ENCODE peak calls at places on chromosomes 6 and 20, in nine cellular contexts. A is NT2/D1; G is SJSA1; O is stimulated activated CD4-positive, alpha-beta T cell treated with anti-CD3 and anti-CD28 coated beads, Interleukin-4, amount 100 ng/mL, for 4 hours; P is kidney; S is left lung; X is GM23248; D is ecto neural progenitor cell; Y is mucosa of descending colon. U is an unnamed sample.

GRCh38 chr6:61887425-61887824 is 398.6 kb downstream of the KHDRBS2 start:
- DNase-seq in A (no peak), G (no peak), O (no peak), P (no peak), S (no peak), X (no peak), D (no peak), Y (no peak), U (peak; percentile 1)

GRCh38 chr6:141103246-141103645 is 1029.5 kb upstream of the GJE1 start:
- DNase-seq in A (no peak), G (no peak), O (no peak), P (no peak), S (no peak), X (peak; percentile 82), D (no peak), Y (no peak), U (no peak)

GRCh38 chr6:43129434-43130194 is 41.5 kb upstream of the SRF start:
- DNase-seq in A (no peak), G (no peak), O (no peak), P (peak; percentile 72), S (no peak), X (peak; percentile 82), D (no peak), Y (peak; percentile 76), U (peak; percentile 73)

GRCh38 chr6:45791181-45791580 is 224.5 kb downstream of the CLIC5 start:
- DNase-seq in A (no peak), G (no peak), O (no peak), P (no peak), S (no peak), X (peak; percentile 66), D (no peak), Y (no peak), U (peak; percentile 22)

GRCh38 chr6:153511896-153512496 is 380.9 kb upstream of the RGS17 start:
- DNase-seq in A (peak; percentile 16), G (no peak), O (no peak), P (no peak), S (no peak), X (peak; percentile 46), D (no peak), Y (no peak), U (peak; percentile 50)

GRCh38 chr20:21809961-21810523 is 104.6 kb downstream of the PAX1 start:
- DNase-seq in A (no peak), G (no peak), O (no peak), P (no peak), S (no peak), X (no peak), D (no peak), Y (no peak), U (no peak)

GRCh38 chr20:25532015-25532751 is 53.1 kb downstream of the NINL start:
- DNase-seq in A (no peak), G (no peak), O (no peak), P (no peak), S (no peak), X (no peak), D (peak; percentile 76), Y (no peak), U (no peak)

GRCh38 chr6:140462495-140463311 is 1088.3 kb upstream of the CITED2 start:
- DNase-seq in A (no peak), G (no peak), O (no peak), P (no peak), S (no peak), X (peak; percentile 78), D (no peak), Y (no peak), U (peak; percentile 31)

GRCh38 chr20:43662943-43663655 is 3.8 kb upstream of the MYBL2 start:
- DNase-seq in A (no peak), G (no peak), O (no peak), P (no peak), S (no peak), X (peak; percentile 53), D (no peak), Y (no peak), U (peak; percentile 88)

GRCh38 chr6:138818496-138819194 is 22.8 kb downstream of the ECT2L start:
- DNase-seq in A (no peak), G (no peak), O (no peak), P (no peak), S (no peak), X (no peak), D (no peak), Y (no peak), U (no peak)

GRCh38 chr6:98971303-98971702 is 23.6 kb upstream of the FBXL4 start:
- DNase-seq in A (no peak), G (no peak), O (no peak), P (no peak), S (no peak), X (no peak), D (no peak), Y (no peak), U (no peak)

GRCh38 chr20:63737940-63738686 is 1.5 kb upstream of the SLC2A4RG start:
- DNase-seq in A (no peak), G (no peak), O (no peak), P (peak; percentile 86), S (no peak), X (no peak), D (no peak), Y (peak; percentile 71), U (no peak)

GRCh38 chr6:113879186-113880096 is 22.3 kb downstream of the MARCKS start:
- DNase-seq in A (no peak), G (peak; percentile 52), O (no peak), P (no peak), S (peak; percentile 36), X (peak; percentile 87), D (no peak), Y (no peak), U (peak; percentile 81)

GRCh38 chr6:15510536-15511247 is 152.1 kb downstream of the DTNBP1 start:
- DNase-seq in A (no peak), G (no peak), O (no peak), P (no peak), S (no peak), X (no peak), D (no peak), Y (peak; percentile 8), U (no peak)

GRCh38 chr6:154773610-154774089 is 40.4 kb downstream of the SCAF8 start:
- DNase-seq in A (no peak), G (no peak), O (no peak), P (no peak), S (no peak), X (no peak), D (no peak), Y (no peak), U (no peak)

GRCh38 chr6:92376711-92377110 is 1042.6 kb downstream of the EPHA7 start:
- DNase-seq in A (no peak), G (no peak), O (no peak), P (no peak), S (no peak), X (no peak), D (no peak), Y (no peak), U (peak; percentile 49)

GRCh38 chr20:1950836-1951235 is 43.0 kb downstream of the PDYN start:
- DNase-seq in A (no peak), G (no peak), O (no peak), P (no peak), S (no peak), X (no peak), D (peak; percentile 63), Y (no peak), U (no peak)

GRCh38 chr20:58466729-58467571 is 48.2 kb downstream of the APCDD1L start:
- DNase-seq in A (no peak), G (no peak), O (no peak), P (peak; percentile 72), S (no peak), X (no peak), D (peak; percentile 42), Y (no peak), U (no peak)

GRCh38 chr6:6005467-6006427 is 978 bp downstream of the NRN1 start:
- DNase-seq in A (no peak), G (no peak), O (no peak), P (no peak), S (no peak), X (peak; percentile 59), D (no peak), Y (no peak), U (peak; percentile 19)

GRCh38 chr20:32067234-32067821 is 15.3 kb downstream of the HCK start:
- DNase-seq in A (no peak), G (peak; percentile 75), O (no peak), P (no peak), S (no peak), X (peak; percentile 93), D (no peak), Y (no peak), U (peak; percentile 76)

GRCh38 chr20:57659131-57659788 is 39.0 kb upstream of the ZBP1 start:
- DNase-seq in A (no peak), G (peak; percentile 34), O (no peak), P (peak; percentile 63), S (peak; percentile 11), X (no peak), D (peak; percentile 45), Y (no peak), U (no peak)

GRCh38 chr6:152404936-152405595 is 232.1 kb downstream of the SYNE1 start:
- DNase-seq in A (no peak), G (no peak), O (no peak), P (no peak), S (no peak), X (peak; percentile 5), D (no peak), Y (no peak), U (no peak)

GRCh38 chr20:13105864-13106457 is 97.2 kb downstream of the SPTLC3 start:
- DNase-seq in A (no peak), G (no peak), O (no peak), P (no peak), S (no peak), X (peak; percentile 64), D (no peak), Y (no peak), U (peak; percentile 56)

GRCh38 chr6:6772751-6773150 is 184.2 kb downstream of the LY86 start:
- DNase-seq in A (no peak), G (no peak), O (no peak), P (no peak), S (no peak), X (no peak), D (no peak), Y (no peak), U (no peak)

GRCh38 chr6:7107578-7108195 is at the start of gene RREB1:
- DNase-seq in A (no peak), G (peak; percentile 59), O (peak; percentile 65), P (peak; percentile 77), S (peak; percentile 83), X (peak; percentile 87), D (peak; percentile 76), Y (peak; percentile 78), U (peak; percentile 69)

GRCh38 chr6:107292570-107293285 is 166.6 kb downstream of the PDSS2 start:
- DNase-seq in A (no peak), G (no peak), O (no peak), P (no peak), S (no peak), X (no peak), D (no peak), Y (no peak), U (no peak)

GRCh38 chr20:12210591-12210990 is 292.9 kb downstream of the BTBD3 start:
- DNase-seq in A (no peak), G (no peak), O (no peak), P (no peak), S (no peak), X (no peak), D (no peak), Y (no peak), U (no peak)

GRCh38 chr6:170185175-170185970 is 105.5 kb downstream of the DLL1 start:
- DNase-seq in A (no peak), G (peak; percentile 27), O (no peak), P (no peak), S (no peak), X (no peak), D (peak; percentile 18), Y (no peak), U (no peak)

GRCh38 chr20:57996936-57997629 is 231.4 kb downstream of the ANKRD60 start:
- DNase-seq in A (no peak), G (peak; percentile 75), O (no peak), P (no peak), S (no peak), X (peak; percentile 94), D (no peak), Y (no peak), U (peak; percentile 47)

GRCh38 chr6:54903884-54904283 is 57.3 kb downstream of the FAM83B start:
- DNase-seq in A (no peak), G (no peak), O (no peak), P (no peak), S (no peak), X (no peak), D (no peak), Y (no peak), U (no peak)

GRCh38 chr6:53922571-53922981 is 127.8 kb downstream of the LRRC1 start:
- DNase-seq in A (no peak), G (peak; percentile 87), O (no peak), P (peak; percentile 76), S (no peak), X (no peak), D (no peak), Y (no peak), U (no peak)